ENCODE peak calls at places on chromosomes 12 and 14, in four cellular contexts. S is PC-9, J is mammary epithelial cell, H is neural progenitor cell. Q is an unnamed sample. For H3K79me2, the result is how much of the 10 kb centered on the place peaks cover.

GRCh38 chr14:96424104-96424989 is 32.4 kb downstream of the AK7 start:
- DNase-seq in J (peak), H (peak), S (no peak), Q (peak)

GRCh38 chr14:38290601-38291190 is 34.8 kb upstream of the CLEC14A start:
- DNase-seq in J (no peak), S (no peak), H (no peak), Q (no peak)

GRCh38 chr14:61503167-61503801 is 181.9 kb downstream of the PRKCH start:
- DNase-seq in H (no peak), S (no peak), J (peak), Q (no peak)

GRCh38 chr14:26963696-26964095 is 365.9 kb upstream of the NOVA1 start:
- DNase-seq in H (peak), S (no peak), J (no peak), Q (no peak)

GRCh38 chr12:122614839-122615238 is 87.8 kb downstream of the KNTC1 start:
- DNase-seq in J (no peak), H (no peak), S (no peak), Q (no peak)

GRCh38 chr14:75081835-75082234 is 12.4 kb downstream of the ZC2HC1C start:
- DNase-seq in H (no peak), S (no peak), J (no peak), Q (no peak)

GRCh38 chr12:122079038-122079531 is 529 bp downstream of the MLXIP start:
- DNase-seq in J (peak), H (peak), S (no peak), Q (no peak)

GRCh38 chr12:28390716-28391452 is 200.6 kb downstream of the CCDC91 start:
- DNase-seq in J (no peak), S (no peak), H (no peak), Q (no peak)

GRCh38 chr14:99510556-99511139 is 29.4 kb downstream of the CCNK start:
- DNase-seq in H (no peak), J (no peak), S (no peak), Q (no peak)

GRCh38 chr12:79217306-79217705 is 352.7 kb downstream of the SYT1 start:
- DNase-seq in S (no peak), H (no peak), J (no peak), Q (no peak)

GRCh38 chr12:3491938-3492867 is 1.2 kb downstream of the PRMT8 start:
- DNase-seq in H (peak), S (peak), J (peak), Q (no peak)

GRCh38 chr12:132530451-132530850 is 40.5 kb downstream of the FBRSL1 start:
- DNase-seq in J (no peak), S (no peak), H (no peak), Q (no peak)

GRCh38 chr14:30177776-30178175 is 250.1 kb upstream of the PRKD1 start:
- DNase-seq in H (no peak), J (no peak), S (no peak), Q (no peak)

GRCh38 chr12:78191611-78192010 is 360.9 kb downstream of the NAV3 start:
- DNase-seq in J (no peak), H (no peak), S (no peak), Q (no peak)
- H3K27ac ChIP-seq in J (no peak), H (no peak), S (no peak), Q (no peak)

DNA sequence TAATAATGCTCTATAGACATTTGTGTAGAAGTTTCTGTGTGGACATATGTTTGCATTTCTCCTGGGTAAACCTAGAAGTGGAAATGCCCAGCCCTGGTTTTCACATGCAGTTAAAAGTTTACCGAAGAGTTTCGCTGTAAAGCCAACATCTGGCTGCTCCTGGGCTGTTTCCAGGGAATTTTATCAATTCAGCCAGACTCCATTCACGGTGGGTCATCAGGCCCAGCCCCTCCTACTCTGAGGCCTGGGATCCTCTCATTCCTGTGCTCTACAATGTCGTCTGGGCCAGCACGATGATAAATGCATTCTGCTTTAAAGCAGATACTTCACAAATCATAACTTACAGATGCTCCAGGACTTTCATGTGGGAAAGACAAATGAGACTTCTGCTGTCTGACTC is 7.1 kb downstream of the NUAK1 start:
- DNase-seq in J (no peak), H (no peak), S (no peak), Q (no peak)
- H3K79me2 ChIP-seq in J (half or more), H (half or more), S (half or more), Q (under half)

GRCh38 chr14:101849640-101850039 is 88.1 kb downstream of the PPP2R5C start:
- DNase-seq in J (no peak), S (no peak), H (no peak), Q (no peak)
- H3K27ac ChIP-seq in J (no peak), S (no peak), H (no peak), Q (no peak)

GRCh38 chr14:93083898-93084297 is 31.8 kb downstream of the ITPK1 start:
- DNase-seq in S (no peak), J (no peak), H (no peak), Q (no peak)

GRCh38 chr14:93084402-93084801 is 31.3 kb downstream of the ITPK1 start:
- DNase-seq in S (no peak), J (no peak), H (no peak), Q (no peak)

GRCh38 chr14:93086441-93087055 is 29.2 kb downstream of the ITPK1 start:
- DNase-seq in J (no peak), S (peak), H (no peak), Q (no peak)

GRCh38 chr14:93085916-93086315 is 29.8 kb downstream of the ITPK1 start:
- DNase-seq in J (peak), S (peak), H (peak), Q (no peak)

GRCh38 chr14:93084866-93085857 is 30.6 kb downstream of the ITPK1 start:
- DNase-seq in S (no peak), H (no peak), J (no peak), Q (no peak)
- H3K79me2 ChIP-seq in S (half or more), H (half or more), J (half or more), Q (under half)

GRCh38 chr12:777550-778047 is 25.2 kb downstream of the WNK1 start:
- DNase-seq in H (no peak), J (no peak), S (no peak), Q (no peak)

GRCh38 chr12:772056-772697 is 19.8 kb downstream of the WNK1 start:
- DNase-seq in J (no peak), S (no peak), H (no peak), Q (no peak)

GRCh38 chr12:778615-779014 is 26.2 kb downstream of the WNK1 start:
- DNase-seq in H (no peak), J (no peak), S (no peak), Q (no peak)

GRCh38 chr12:770474-770873 is 18.1 kb downstream of the WNK1 start:
- DNase-seq in S (no peak), H (no peak), J (no peak), Q (no peak)

GRCh38 chr12:774051-774614 is 21.8 kb downstream of the WNK1 start:
- DNase-seq in J (no peak), S (no peak), H (peak), Q (no peak)
- H3K27ac ChIP-seq in J (no peak), S (no peak), H (peak), Q (no peak)

DNA sequence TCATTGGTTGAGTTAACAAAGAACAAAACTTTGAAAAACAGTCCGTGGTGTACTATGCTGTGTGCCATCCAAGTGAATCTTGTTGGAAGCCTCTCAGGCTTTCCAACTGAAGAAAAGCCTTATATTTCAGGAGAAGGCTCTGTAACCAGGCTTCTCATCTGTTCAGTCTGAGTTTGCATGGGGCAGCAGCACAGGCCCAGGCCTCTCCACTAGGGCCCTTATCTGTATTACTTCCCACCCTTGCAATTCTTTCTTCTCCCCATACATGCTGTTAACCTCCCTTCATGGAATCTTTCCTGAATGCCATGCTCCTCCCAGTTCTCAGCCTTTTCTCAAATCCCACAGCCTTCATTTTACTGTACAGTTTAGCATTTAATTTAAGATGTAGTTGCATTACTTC is 28.3 kb downstream of the FRMD6 start:
- DNase-seq in J (no peak), H (no peak), S (no peak), Q (no peak)
- H3K79me2 ChIP-seq in J (half or more), H (under half), S (half or more), Q (under half)

GRCh38 chr14:59213368-59214315 is 25.2 kb downstream of the DAAM1 start:
- DNase-seq in H (no peak), J (no peak), S (no peak), Q (no peak)
- H3K27ac ChIP-seq in H (no peak), J (no peak), S (no peak), Q (no peak)

GRCh38 chr14:82488473-82488872 is 954.8 kb upstream of the SEL1L start:
- DNase-seq in S (no peak), H (no peak), J (no peak), Q (no peak)
- H3K79me2 ChIP-seq in S (under half), H (under half), J (under half), Q (under half)

GRCh38 chr14:50086316-50086700 is 30.1 kb downstream of the VCPKMT start:
- DNase-seq in S (no peak), H (no peak), J (no peak), Q (no peak)

GRCh38 chr14:50085570-50086315 is 30.6 kb downstream of the VCPKMT start:
- DNase-seq in J (peak), H (no peak), S (no peak), Q (no peak)

GRCh38 chr14:50083467-50084337 is 32.7 kb downstream of the VCPKMT start:
- DNase-seq in H (no peak), J (peak), S (no peak), Q (no peak)

GRCh38 chr14:50082784-50083466 is 33.4 kb downstream of the VCPKMT start:
- DNase-seq in S (no peak), J (peak), H (no peak), Q (no peak)

GRCh38 chr14:50084666-50085065 is 31.7 kb downstream of the VCPKMT start:
- DNase-seq in S (no peak), J (no peak), H (no peak), Q (no peak)
- H3K27ac ChIP-seq in S (no peak), J (no peak), H (no peak), Q (no peak)

Q was measured in HCT116.